ENCODE peak calls at places on chromosomes 7 and 10, in ten cellular contexts. O is activated naive CD4-positive, alpha-beta T cell treated with Interleukin-2 at 50 U/mL for 16 hours; V is HFF-Myc; B is NCI-H82; M is heart right ventricle; E is left cardiac atrium; Z is nucleus accumbens; N is AML-193; F is stimulated activated CD4-positive, alpha-beta T cell treated with anti-CD3 and anti-CD28 coated beads, Interleukin-15, amount 100 ng/mL, for 1 hour; U is kidney glomerular epithelial cell. Y is an unnamed sample.
A peak's percentile ranks its signal among the peaks of the same experiment; 100 is the strongest.

GRCh38 chr10:8158439-8159071 is 104.1 kb downstream of the GATA3 start:
- DNase-seq in O (no peak), V (no peak), B (no peak), M (no peak), E (no peak), Z (no peak), N (no peak), F (no peak), U (no peak), Y (no peak)

GRCh38 chr7:21960922-21961321 is 15.2 kb upstream of the CDCA7L start:
- DNase-seq in O (no peak), V (peak; percentile 21), B (no peak), M (no peak), E (no peak), Z (no peak), N (no peak), F (no peak), U (peak; percentile 68), Y (no peak)

GRCh38 chr10:78491812-78492211 is 458.1 kb downstream of the RPS24 start:
- DNase-seq in O (no peak), V (peak; percentile 19), B (no peak), M (no peak), E (no peak), Z (no peak), N (no peak), F (no peak), U (no peak), Y (no peak)

GRCh38 chr7:38179719-38180333 is 1.8 kb downstream of the STARD3NL start:
- DNase-seq in O (no peak), V (no peak), B (no peak), M (no peak), E (no peak), Z (no peak), N (no peak), F (no peak), U (no peak), Y (no peak)

GRCh38 chr7:150570712-150571465 is 3.7 kb downstream of the GIMAP4 start:
- DNase-seq in O (no peak), V (no peak), B (no peak), M (no peak), E (no peak), Z (no peak), N (no peak), F (no peak), U (no peak), Y (no peak)

GRCh38 chr10:43250925-43251663 is 15.8 kb downstream of the RASGEF1A start:
- DNase-seq in O (no peak), V (no peak), B (no peak), M (no peak), E (peak; percentile 8), Z (no peak), N (no peak), F (no peak), U (no peak), Y (no peak)

GRCh38 chr7:596071-596818 is 76.6 kb upstream of the PDGFA start:
- DNase-seq in O (no peak), V (no peak), B (no peak), M (no peak), E (no peak), Z (no peak), N (no peak), F (no peak), U (no peak), Y (no peak)

GRCh38 chr10:132814469-132814856 is 28.5 kb upstream of the NKX6-2 start:
- DNase-seq in O (no peak), V (no peak), B (no peak), M (no peak), E (no peak), Z (no peak), N (no peak), F (no peak), U (no peak), Y (no peak)

GRCh38 chr10:14010827-14011574 is 319.7 kb downstream of the FRMD4A start:
- DNase-seq in O (no peak), V (no peak), B (no peak), M (no peak), E (no peak), Z (no peak), N (no peak), F (no peak), U (no peak), Y (no peak)

GRCh38 chr10:61100882-61101281 is 156.9 kb upstream of the RHOBTB1 start:
- DNase-seq in O (no peak), V (no peak), B (peak; percentile 19), M (no peak), E (no peak), Z (no peak), N (no peak), F (no peak), U (no peak), Y (no peak)

Y was measured in CD4-positive, CD25-positive, alpha-beta regulatory T cell.